ENCODE peak calls at places on chromosome 15, in seven cellular contexts. G, F, M, S, J, U and K are unnamed samples.

GRCh38 chr15:100764778-100765457 is 114.7 kb upstream of the ALDH1A3 start:
- DNase-seq in G (no peak), F (peak; percentile 60), M (no peak), S (peak; percentile 25), J (peak; percentile 84), U (peak; percentile 96), K (peak; percentile 75)

GRCh38 chr15:32148833-32149555 is 118.7 kb downstream of the CHRNA7 start:
- DNase-seq in G (no peak), F (no peak), M (no peak), S (no peak), J (no peak), U (no peak), K (no peak)

GRCh38 chr15:66927326-66928077 is 137.9 kb upstream of the SMAD3 start:
- DNase-seq in G (no peak), F (peak; percentile 67), M (no peak), S (peak; percentile 46), J (peak; percentile 38), U (peak; percentile 89), K (no peak)

GRCh38 chr15:48581221-48581620 is 64.3 kb downstream of the FBN1 start:
- DNase-seq in G (no peak), F (peak; percentile 46), M (no peak), S (no peak), J (no peak), U (peak; percentile 56), K (no peak)

GRCh38 chr15:41546846-41547786 is 3.1 kb upstream of the RPAP1 start:
- DNase-seq in G (no peak), F (peak; percentile 75), M (no peak), S (no peak), J (peak; percentile 28), U (no peak), K (no peak)

GRCh38 chr15:27545494-27546255 is 553.4 kb downstream of the OCA2 start:
- DNase-seq in G (no peak), F (no peak), M (no peak), S (no peak), J (no peak), U (no peak), K (no peak)

GRCh38 chr15:70271422-70272088 is 173.8 kb upstream of the TLE3 start:
- DNase-seq in G (no peak), F (peak; percentile 93), M (no peak), S (peak; percentile 90), J (peak; percentile 99), U (peak; percentile 96), K (peak; percentile 82)

GRCh38 chr15:57718309-57718708 is 11.8 kb downstream of the POLR2M start:
- DNase-seq in G (no peak), F (no peak), M (no peak), S (no peak), J (no peak), U (no peak), K (no peak)

GRCh38 chr15:63110428-63111026 is 11.1 kb upstream of the LACTB start:
- DNase-seq in G (no peak), F (no peak), M (no peak), S (no peak), J (no peak), U (no peak), K (no peak)

DNA sequence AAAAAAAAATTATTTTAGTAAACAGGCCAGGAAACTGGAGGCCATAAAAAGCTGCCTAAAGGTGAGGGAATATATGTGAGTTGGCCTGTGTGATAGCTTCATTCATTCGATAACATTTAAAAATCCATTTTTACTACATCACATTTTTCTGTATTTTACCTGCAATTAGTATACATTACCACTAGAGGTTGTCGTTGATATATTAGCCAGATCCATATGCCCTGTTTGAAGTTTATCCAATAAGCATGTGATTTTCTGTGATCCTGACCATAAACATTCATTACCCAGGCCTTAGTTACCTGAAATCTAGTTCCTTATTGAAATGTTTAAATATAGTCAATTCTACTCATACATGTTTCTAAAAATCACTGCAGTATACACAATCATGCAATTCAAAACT is 71.4 kb downstream of the ARNT2 start:
- DNase-seq in G (no peak), F (no peak), M (no peak), S (no peak), J (no peak), U (no peak), K (no peak)
- TF ChIP-seq CTCF in G (peak; percentile 46), F (no peak), M (no peak), S (no peak), J (peak; percentile 40), U (peak; percentile 33), K (no peak)

GRCh38 chr15:38873151-38873550 is 308.5 kb upstream of the RASGRP1 start:
- DNase-seq in G (no peak), F (no peak), M (no peak), S (no peak), J (no peak), U (peak; percentile 48), K (no peak)

GRCh38 chr15:38874464-38874863 is 309.9 kb upstream of the RASGRP1 start:
- DNase-seq in G (no peak), F (no peak), M (peak; percentile 67), S (no peak), J (no peak), U (peak; percentile 31), K (no peak)

GRCh38 chr15:38872732-38873131 is 308.1 kb upstream of the RASGRP1 start:
- DNase-seq in G (no peak), F (no peak), M (no peak), S (no peak), J (no peak), U (no peak), K (no peak)

GRCh38 chr15:38868326-38869114 is 303.9 kb upstream of the RASGRP1 start:
- DNase-seq in G (no peak), F (peak; percentile 97), M (no peak), S (peak; percentile 71), J (peak; percentile 91), U (peak; percentile 86), K (peak; percentile 85)

GRCh38 chr15:38871638-38872037 is 307.0 kb upstream of the RASGRP1 start:
- DNase-seq in G (no peak), F (no peak), M (no peak), S (no peak), J (no peak), U (no peak), K (no peak)
- TF ChIP-seq CTCF in G (no peak), F (no peak), M (no peak), S (no peak), J (no peak), U (no peak), K (no peak)

DNA sequence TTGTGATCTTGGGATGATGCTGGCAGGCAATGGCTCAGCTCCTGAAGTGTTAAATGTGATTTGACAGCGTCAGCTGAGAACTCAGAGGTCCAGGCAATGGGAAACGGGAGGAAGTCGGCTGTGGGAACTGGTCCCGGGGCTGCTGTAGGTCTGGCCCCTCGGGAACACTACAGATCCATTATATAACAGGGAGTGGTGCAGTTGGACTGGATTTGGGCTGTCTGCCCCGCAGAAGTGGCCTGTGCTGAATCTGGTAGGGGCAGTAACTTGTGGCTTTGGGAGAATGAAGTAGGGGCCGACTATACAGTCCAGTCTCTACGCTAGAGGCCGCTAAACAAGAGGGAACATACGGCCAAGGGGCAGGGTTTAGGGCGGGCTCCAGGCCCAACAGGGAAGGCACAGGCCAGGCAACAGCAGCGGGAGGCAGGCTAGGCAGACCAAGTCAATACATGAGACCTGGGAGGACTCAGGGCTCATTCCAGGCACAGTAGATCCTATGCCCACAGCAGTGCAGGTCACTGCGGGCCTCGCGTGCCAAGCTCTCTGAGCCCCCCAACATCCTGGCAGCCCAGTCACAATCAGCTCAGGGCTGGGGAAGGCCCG is 20.3 kb upstream of the IL16 start:
- DNase-seq in G (no peak), F (no peak), M (no peak), S (no peak), J (no peak), U (peak; percentile 43), K (no peak)
- TF ChIP-seq CTCF in G (no peak), F (no peak), M (no peak), S (no peak), J (no peak), U (peak; percentile 32), K (peak; percentile 1)

DNA sequence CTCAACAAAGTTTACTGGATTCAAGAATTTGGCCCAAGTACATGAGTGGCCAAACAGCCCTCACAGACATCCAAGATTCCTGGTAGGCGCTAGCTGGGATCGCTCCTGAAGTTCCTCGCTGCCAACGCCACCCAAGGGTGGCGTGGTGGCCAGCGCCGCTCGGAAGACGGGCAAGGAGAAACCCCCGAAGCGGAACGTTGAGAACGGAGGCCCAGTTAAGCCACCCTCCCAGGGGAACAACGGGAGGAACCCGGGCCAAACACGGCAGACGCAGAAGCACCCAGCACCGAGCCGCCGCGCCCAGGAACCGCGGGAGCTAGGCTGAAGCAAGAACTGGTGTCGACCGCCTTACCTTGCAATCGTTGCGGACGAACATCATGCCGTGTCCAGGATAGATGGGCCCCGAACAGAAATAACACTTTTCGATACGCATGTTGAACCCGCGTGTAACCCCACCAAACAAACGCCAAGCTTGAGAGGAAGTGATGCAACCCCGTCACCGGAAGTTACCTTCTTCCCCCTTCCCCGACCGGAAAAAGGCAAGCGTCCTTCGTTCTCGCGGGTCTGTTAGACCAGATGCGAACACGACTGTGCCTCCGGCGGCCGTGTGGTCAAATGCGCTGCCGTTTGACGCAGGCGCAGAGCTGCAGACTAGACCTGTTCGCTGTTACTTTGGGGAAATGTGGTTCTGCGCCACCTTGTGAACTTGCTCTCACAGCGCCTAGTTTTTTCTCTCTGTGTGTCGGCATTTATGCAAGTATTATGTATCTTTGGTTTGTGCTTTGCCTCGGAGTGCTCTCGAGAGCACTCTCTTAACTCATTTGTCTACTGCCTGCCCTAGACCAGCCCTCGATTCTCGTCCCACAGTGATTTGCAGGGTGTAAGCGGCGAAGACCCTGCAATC is at the start of gene RSL24D1:
- DNase-seq in G (peak; percentile 92), F (peak; percentile 99), M (peak; percentile 98), S (peak; percentile 99), J (peak; percentile 99), U (peak; percentile 99), K (peak; percentile 96)
- TF ChIP-seq CTCF in G (peak; percentile 13), F (peak; percentile 32), M (peak; percentile 46), S (peak; percentile 49), J (peak; percentile 58), U (peak; percentile 45), K (peak; percentile 43)

DNA sequence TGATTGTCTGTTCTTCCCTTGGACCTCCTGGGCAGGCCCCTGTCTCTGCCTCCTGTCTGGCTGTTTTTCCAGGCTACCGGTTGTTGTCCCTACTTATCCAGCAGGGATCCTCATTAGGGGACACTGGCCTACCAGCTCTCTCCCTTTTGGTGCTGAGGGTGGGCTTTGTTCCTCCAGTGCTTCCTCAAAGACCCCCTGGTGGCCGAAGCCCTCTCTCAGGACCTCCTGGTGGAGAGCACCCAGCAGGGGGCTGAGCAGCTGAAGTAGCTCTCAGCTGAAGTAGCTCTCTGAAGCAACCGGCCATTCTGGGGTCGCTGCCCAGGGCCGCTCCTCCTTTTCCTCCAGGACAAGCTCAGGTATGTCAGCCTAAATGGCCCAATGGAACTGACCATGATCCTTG is 27.5 kb downstream of the ARNT2 start:
- DNase-seq in G (no peak), F (no peak), M (no peak), S (no peak), J (no peak), U (no peak), K (no peak)
- TF ChIP-seq CTCF in G (no peak), F (no peak), M (no peak), S (no peak), J (peak; percentile 10), U (no peak), K (no peak)